ENCODE peak calls at places on chromosomes 7 and 10, in ten cellular contexts. One of them, this sample, is unnamed.

GRCh38 chr7:76155938-76156337 is 45.8 kb upstream of the SRRM3 start:
- DNase-seq in choroid plexus epithelial cell: peak
- DNase-seq in heart right ventricle: peak
- DNase-seq in BJ: no peak
- DNase-seq in adrenal gland: peak
- DNase-seq in neuronal stem cell: no peak
- DNase-seq in foreskin fibroblast: peak
- DNase-seq in epithelial cell of esophagus: peak
- DNase-seq in IMR-90: peak
- DNase-seq in upper lobe of right lung: peak
- DNase-seq in this sample: peak

GRCh38 chr7:120997902-120998301 is 9.4 kb downstream of the CPED1 start:
- DNase-seq in choroid plexus epithelial cell: no peak
- DNase-seq in heart right ventricle: no peak
- DNase-seq in BJ: no peak
- DNase-seq in adrenal gland: peak
- DNase-seq in neuronal stem cell: no peak
- DNase-seq in foreskin fibroblast: no peak
- DNase-seq in epithelial cell of esophagus: no peak
- DNase-seq in IMR-90: no peak
- DNase-seq in upper lobe of right lung: no peak
- DNase-seq in this sample: peak

GRCh38 chr7:30348083-30348560 is 63.7 kb downstream of the ZNRF2 start:
- DNase-seq in choroid plexus epithelial cell: peak
- DNase-seq in heart right ventricle: no peak
- DNase-seq in BJ: peak
- DNase-seq in adrenal gland: peak
- DNase-seq in neuronal stem cell: no peak
- DNase-seq in foreskin fibroblast: peak
- DNase-seq in epithelial cell of esophagus: peak
- DNase-seq in IMR-90: peak
- DNase-seq in upper lobe of right lung: no peak
- DNase-seq in this sample: no peak

GRCh38 chr10:130354976-130355795 is 219.0 kb downstream of the GLRX3 start:
- DNase-seq in choroid plexus epithelial cell: no peak
- DNase-seq in heart right ventricle: no peak
- DNase-seq in BJ: no peak
- DNase-seq in adrenal gland: no peak
- DNase-seq in neuronal stem cell: no peak
- DNase-seq in foreskin fibroblast: no peak
- DNase-seq in epithelial cell of esophagus: no peak
- DNase-seq in IMR-90: no peak
- DNase-seq in upper lobe of right lung: peak
- DNase-seq in this sample: no peak

GRCh38 chr10:91077549-91078017 is 142.9 kb upstream of the PCGF5 start:
- DNase-seq in choroid plexus epithelial cell: peak
- DNase-seq in heart right ventricle: peak
- DNase-seq in BJ: no peak
- DNase-seq in adrenal gland: peak
- DNase-seq in neuronal stem cell: no peak
- DNase-seq in foreskin fibroblast: peak
- DNase-seq in epithelial cell of esophagus: peak
- DNase-seq in IMR-90: peak
- DNase-seq in upper lobe of right lung: peak
- DNase-seq in this sample: peak

GRCh38 chr10:121681171-121681752 is 83.0 kb upstream of the FGFR2 start:
- DNase-seq in choroid plexus epithelial cell: no peak
- DNase-seq in heart right ventricle: no peak
- DNase-seq in BJ: no peak
- DNase-seq in adrenal gland: no peak
- DNase-seq in neuronal stem cell: peak
- DNase-seq in foreskin fibroblast: no peak
- DNase-seq in epithelial cell of esophagus: no peak
- DNase-seq in IMR-90: no peak
- DNase-seq in upper lobe of right lung: no peak
- DNase-seq in this sample: no peak

GRCh38 chr7:155753446-155753965 is 58.8 kb downstream of the SHH start:
- DNase-seq in choroid plexus epithelial cell: no peak
- DNase-seq in heart right ventricle: no peak
- DNase-seq in BJ: no peak
- DNase-seq in adrenal gland: no peak
- DNase-seq in neuronal stem cell: no peak
- DNase-seq in foreskin fibroblast: no peak
- DNase-seq in epithelial cell of esophagus: peak
- DNase-seq in IMR-90: no peak
- DNase-seq in upper lobe of right lung: no peak
- DNase-seq in this sample: no peak

GRCh38 chr7:7521259-7521658 is 14.4 kb downstream of the COL28A1 start:
- DNase-seq in choroid plexus epithelial cell: no peak
- DNase-seq in heart right ventricle: no peak
- DNase-seq in BJ: no peak
- DNase-seq in adrenal gland: no peak
- DNase-seq in neuronal stem cell: no peak
- DNase-seq in foreskin fibroblast: no peak
- DNase-seq in epithelial cell of esophagus: no peak
- DNase-seq in IMR-90: no peak
- DNase-seq in upper lobe of right lung: no peak
- DNase-seq in this sample: no peak

GRCh38 chr10:30228638-30229037 is 120.4 kb downstream of the MTPAP start:
- DNase-seq in choroid plexus epithelial cell: no peak
- DNase-seq in heart right ventricle: no peak
- DNase-seq in BJ: no peak
- DNase-seq in adrenal gland: no peak
- DNase-seq in neuronal stem cell: no peak
- DNase-seq in foreskin fibroblast: peak
- DNase-seq in epithelial cell of esophagus: no peak
- DNase-seq in IMR-90: no peak
- DNase-seq in upper lobe of right lung: no peak
- DNase-seq in this sample: no peak

GRCh38 chr10:11449761-11450160 is 161.7 kb downstream of the USP6NL start:
- DNase-seq in choroid plexus epithelial cell: no peak
- DNase-seq in heart right ventricle: no peak
- DNase-seq in BJ: no peak
- DNase-seq in adrenal gland: no peak
- DNase-seq in neuronal stem cell: no peak
- DNase-seq in foreskin fibroblast: no peak
- DNase-seq in epithelial cell of esophagus: no peak
- DNase-seq in IMR-90: no peak
- DNase-seq in upper lobe of right lung: no peak
- DNase-seq in this sample: no peak

GRCh38 chr10:103696411-103697145 is 158.8 kb downstream of the SH3PXD2A start:
- DNase-seq in choroid plexus epithelial cell: peak
- DNase-seq in heart right ventricle: peak
- DNase-seq in BJ: peak
- DNase-seq in adrenal gland: peak
- DNase-seq in neuronal stem cell: no peak
- DNase-seq in foreskin fibroblast: peak
- DNase-seq in epithelial cell of esophagus: peak
- DNase-seq in IMR-90: peak
- DNase-seq in upper lobe of right lung: no peak
- DNase-seq in this sample: peak
- H3K4me3 ChIP-seq in choroid plexus epithelial cell: no peak
- H3K4me3 ChIP-seq in heart right ventricle: no peak
- H3K4me3 ChIP-seq in BJ: no peak
- H3K4me3 ChIP-seq in adrenal gland: no peak
- H3K4me3 ChIP-seq in neuronal stem cell: no peak
- H3K4me3 ChIP-seq in foreskin fibroblast: no peak
- H3K4me3 ChIP-seq in epithelial cell of esophagus: no peak
- H3K4me3 ChIP-seq in IMR-90: no peak
- H3K4me3 ChIP-seq in upper lobe of right lung: no peak
- H3K4me3 ChIP-seq in this sample: no peak

DNA sequence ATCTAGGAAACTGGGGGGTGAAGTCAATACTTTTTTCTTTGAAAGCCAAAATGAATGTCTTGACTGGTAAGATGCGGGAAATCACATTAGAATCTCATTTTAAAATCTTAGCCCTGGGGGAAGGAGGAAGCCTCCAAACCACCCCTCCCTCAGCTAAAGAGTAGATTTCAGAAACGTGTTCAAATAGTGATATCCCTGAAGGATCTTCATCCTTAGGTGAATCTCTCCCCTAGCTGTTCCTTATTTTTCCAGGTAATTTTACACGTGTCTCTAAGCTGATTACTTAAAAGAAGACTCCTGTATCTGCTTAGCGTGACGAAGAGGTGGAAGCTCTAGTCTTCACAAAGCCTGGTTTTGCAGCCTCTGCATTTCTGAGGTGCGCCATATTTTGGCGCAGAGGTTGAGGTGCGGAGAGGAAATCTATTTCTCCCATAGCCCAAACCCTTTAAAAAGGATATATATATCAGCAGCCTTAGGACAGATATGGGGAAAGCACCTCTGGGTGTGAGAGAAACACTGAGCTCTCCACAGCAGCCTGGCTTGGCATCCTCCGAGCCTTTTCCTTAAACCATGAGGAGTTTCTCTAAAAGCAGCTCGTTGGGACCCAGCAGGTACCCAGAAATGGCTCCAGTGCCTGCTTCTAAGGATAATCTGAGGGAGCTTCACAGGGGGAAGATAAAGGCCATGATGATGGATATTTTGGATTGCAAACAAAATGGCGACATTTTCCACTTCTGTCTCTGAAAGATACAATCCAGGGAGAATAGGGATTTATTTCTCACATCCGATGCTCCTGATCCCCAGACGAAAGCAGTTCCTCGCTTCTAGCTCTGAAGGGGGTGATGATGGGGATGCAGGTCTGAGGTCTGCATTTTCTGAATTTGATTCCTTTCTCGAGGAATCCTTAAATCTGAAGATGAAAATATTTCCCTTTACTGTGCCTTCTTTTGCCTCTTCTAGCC is 3.0 kb upstream of the HOXA2 start:
- DNase-seq in choroid plexus epithelial cell: no peak
- DNase-seq in heart right ventricle: no peak
- DNase-seq in BJ: no peak
- DNase-seq in adrenal gland: no peak
- DNase-seq in neuronal stem cell: no peak
- DNase-seq in foreskin fibroblast: no peak
- DNase-seq in epithelial cell of esophagus: no peak
- DNase-seq in IMR-90: peak
- DNase-seq in upper lobe of right lung: no peak
- DNase-seq in this sample: no peak
- H3K4me3 ChIP-seq in choroid plexus epithelial cell: no peak
- H3K4me3 ChIP-seq in heart right ventricle: no peak
- H3K4me3 ChIP-seq in BJ: no peak
- H3K4me3 ChIP-seq in adrenal gland: no peak
- H3K4me3 ChIP-seq in neuronal stem cell: no peak
- H3K4me3 ChIP-seq in foreskin fibroblast: no peak
- H3K4me3 ChIP-seq in epithelial cell of esophagus: no peak
- H3K4me3 ChIP-seq in IMR-90: no peak
- H3K4me3 ChIP-seq in upper lobe of right lung: peak
- H3K4me3 ChIP-seq in this sample: no peak

DNA sequence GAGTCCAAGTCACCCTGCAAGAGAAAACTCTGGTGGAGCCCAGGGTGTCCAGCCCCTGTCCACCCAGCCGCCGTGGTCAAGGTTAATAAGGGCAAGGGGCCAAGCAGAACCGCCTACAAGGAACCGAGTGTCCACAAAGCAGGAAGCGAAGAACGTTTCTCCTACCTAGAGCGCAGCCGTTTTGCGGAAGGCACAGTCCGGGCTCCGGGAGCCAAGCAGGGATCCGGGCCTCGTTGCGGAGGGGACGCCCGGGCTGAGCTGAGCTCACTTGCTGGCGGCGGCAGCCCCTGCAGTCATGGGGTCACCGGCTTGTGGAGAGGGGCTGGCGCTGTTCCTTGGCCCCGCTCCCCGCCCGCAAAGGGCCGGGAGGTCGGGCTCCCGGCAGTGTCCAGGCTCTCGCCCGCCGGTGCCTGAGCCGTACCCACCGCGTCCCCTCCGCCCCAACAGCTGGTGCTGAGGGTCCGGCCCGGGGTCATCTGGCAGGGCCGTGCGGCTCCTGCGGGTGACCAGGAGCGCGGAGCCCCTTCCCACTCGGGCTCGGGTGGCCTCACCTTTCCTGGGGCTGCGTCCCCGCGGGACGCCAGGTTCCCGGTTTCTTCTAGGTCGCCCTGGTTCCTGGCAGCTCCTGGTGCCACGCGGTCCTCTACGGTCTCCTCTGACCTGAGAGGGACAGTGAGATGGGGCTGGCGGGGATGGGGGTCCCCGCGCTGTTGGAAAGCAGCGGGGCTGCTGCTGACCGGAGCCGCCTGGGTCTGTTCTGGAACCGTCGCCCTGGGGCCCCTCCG is 14.0 kb upstream of the ZNF273 start:
- DNase-seq in choroid plexus epithelial cell: no peak
- DNase-seq in heart right ventricle: peak
- DNase-seq in BJ: no peak
- DNase-seq in adrenal gland: no peak
- DNase-seq in neuronal stem cell: no peak
- DNase-seq in foreskin fibroblast: peak
- DNase-seq in epithelial cell of esophagus: peak
- DNase-seq in IMR-90: no peak
- DNase-seq in upper lobe of right lung: peak
- DNase-seq in this sample: no peak
- H3K4me3 ChIP-seq in choroid plexus epithelial cell: peak
- H3K4me3 ChIP-seq in heart right ventricle: peak
- H3K4me3 ChIP-seq in BJ: peak
- H3K4me3 ChIP-seq in adrenal gland: no peak
- H3K4me3 ChIP-seq in neuronal stem cell: peak
- H3K4me3 ChIP-seq in foreskin fibroblast: peak
- H3K4me3 ChIP-seq in epithelial cell of esophagus: peak
- H3K4me3 ChIP-seq in IMR-90: peak
- H3K4me3 ChIP-seq in upper lobe of right lung: peak
- H3K4me3 ChIP-seq in this sample: peak

GRCh38 chr7:150450491-150450992 is at the start of gene GIMAP8:
- DNase-seq in choroid plexus epithelial cell: no peak
- DNase-seq in heart right ventricle: peak
- DNase-seq in BJ: no peak
- DNase-seq in adrenal gland: peak
- DNase-seq in neuronal stem cell: no peak
- DNase-seq in foreskin fibroblast: no peak
- DNase-seq in epithelial cell of esophagus: no peak
- DNase-seq in IMR-90: no peak
- DNase-seq in upper lobe of right lung: peak
- DNase-seq in this sample: peak

GRCh38 chr7:150449206-150449956 is 1.0 kb upstream of the GIMAP8 start:
- DNase-seq in choroid plexus epithelial cell: no peak
- DNase-seq in heart right ventricle: no peak
- DNase-seq in BJ: no peak
- DNase-seq in adrenal gland: no peak
- DNase-seq in neuronal stem cell: no peak
- DNase-seq in foreskin fibroblast: no peak
- DNase-seq in epithelial cell of esophagus: no peak
- DNase-seq in IMR-90: no peak
- DNase-seq in upper lobe of right lung: no peak
- DNase-seq in this sample: no peak

GRCh38 chr7:150451833-150452431 is 1.5 kb downstream of the GIMAP8 start:
- DNase-seq in choroid plexus epithelial cell: peak
- DNase-seq in heart right ventricle: no peak
- DNase-seq in BJ: no peak
- DNase-seq in adrenal gland: no peak
- DNase-seq in neuronal stem cell: no peak
- DNase-seq in foreskin fibroblast: no peak
- DNase-seq in epithelial cell of esophagus: no peak
- DNase-seq in IMR-90: no peak
- DNase-seq in upper lobe of right lung: no peak
- DNase-seq in this sample: peak

GRCh38 chr7:150453186-150453585 is 2.8 kb downstream of the GIMAP8 start:
- DNase-seq in choroid plexus epithelial cell: no peak
- DNase-seq in heart right ventricle: no peak
- DNase-seq in BJ: no peak
- DNase-seq in adrenal gland: no peak
- DNase-seq in neuronal stem cell: no peak
- DNase-seq in foreskin fibroblast: no peak
- DNase-seq in epithelial cell of esophagus: no peak
- DNase-seq in IMR-90: no peak
- DNase-seq in upper lobe of right lung: no peak
- DNase-seq in this sample: no peak

GRCh38 chr7:150451097-150451793 is 815 bp downstream of the GIMAP8 start:
- DNase-seq in choroid plexus epithelial cell: no peak
- DNase-seq in heart right ventricle: peak
- DNase-seq in BJ: no peak
- DNase-seq in adrenal gland: peak
- DNase-seq in neuronal stem cell: no peak
- DNase-seq in foreskin fibroblast: no peak
- DNase-seq in epithelial cell of esophagus: no peak
- DNase-seq in IMR-90: no peak
- DNase-seq in upper lobe of right lung: no peak
- DNase-seq in this sample: peak
- H3K4me3 ChIP-seq in choroid plexus epithelial cell: no peak
- H3K4me3 ChIP-seq in heart right ventricle: peak
- H3K4me3 ChIP-seq in BJ: no peak
- H3K4me3 ChIP-seq in adrenal gland: no peak
- H3K4me3 ChIP-seq in neuronal stem cell: no peak
- H3K4me3 ChIP-seq in foreskin fibroblast: no peak
- H3K4me3 ChIP-seq in epithelial cell of esophagus: no peak
- H3K4me3 ChIP-seq in IMR-90: no peak
- H3K4me3 ChIP-seq in upper lobe of right lung: peak
- H3K4me3 ChIP-seq in this sample: peak

This sample was measured in heart left ventricle.